ENCODE peak calls at places on chromosomes 5 and 9, in nine cellular contexts. R is adrenal gland, G is sigmoid colon, C is H1, T is heart left ventricle, H is A549, L is IMR-90, V is prostate gland, E is right lobe of liver. Q is an unnamed sample.

GRCh38 chr9:131670247-131670681 is 69.6 kb downstream of the RAPGEF1 start:
- DNase-seq in R (peak), G (peak), C (no peak), T (no peak), H (no peak), L (no peak), V (no peak), E (peak), Q (no peak)

GRCh38 chr9:134552349-134552990 is 89.1 kb upstream of the COL5A1 start:
- DNase-seq in R (no peak), G (peak), C (no peak), T (no peak), H (no peak), L (no peak), V (no peak), E (no peak), Q (no peak)

GRCh38 chr5:151195622-151196021 is 28.3 kb downstream of the CCDC69 start:
- DNase-seq in R (no peak), G (no peak), C (no peak), T (no peak), H (no peak), L (no peak), V (no peak), E (peak), Q (no peak)

GRCh38 chr5:39256472-39256871 is 37.1 kb upstream of the FYB1 start:
- DNase-seq in R (no peak), G (no peak), C (no peak), T (no peak), H (peak), L (peak), V (no peak), E (no peak), Q (no peak)

GRCh38 chr5:35319231-35320002 is 89.1 kb upstream of the PRLR start:
- DNase-seq in R (peak), G (peak), C (no peak), T (peak), H (no peak), L (peak), V (no peak), E (peak), Q (no peak)

GRCh38 chr9:96140401-96141180 is 161.4 kb downstream of the HSD17B3 start:
- DNase-seq in R (no peak), G (peak), C (no peak), T (no peak), H (no peak), L (no peak), V (no peak), E (no peak), Q (no peak)

GRCh38 chr5:164002214-164002613 is 496.8 kb downstream of the MAT2B start:
- DNase-seq in R (no peak), G (no peak), C (no peak), T (no peak), H (no peak), L (no peak), V (no peak), E (no peak), Q (no peak)

GRCh38 chr5:149217096-149217801 is 54.4 kb upstream of the AFAP1L1 start:
- DNase-seq in R (no peak), G (no peak), C (no peak), T (peak), H (no peak), L (no peak), V (no peak), E (peak), Q (no peak)

GRCh38 chr5:124289122-124289521 is 457.3 kb downstream of the ZNF608 start:
- DNase-seq in R (peak), G (no peak), C (no peak), T (peak), H (no peak), L (no peak), V (peak), E (no peak), Q (no peak)

GRCh38 chr5:132813599-132814440 is 718 bp downstream of the SOWAHA start:
- DNase-seq in R (no peak), G (peak), C (peak), T (peak), H (peak), L (no peak), V (no peak), E (no peak), Q (no peak)
- TF ChIP-seq POLR2A in R (no peak), G (no peak), C (no peak), T (no peak), H (no peak), L (no peak), V (no peak), E (no peak), Q (no peak)

DNA sequence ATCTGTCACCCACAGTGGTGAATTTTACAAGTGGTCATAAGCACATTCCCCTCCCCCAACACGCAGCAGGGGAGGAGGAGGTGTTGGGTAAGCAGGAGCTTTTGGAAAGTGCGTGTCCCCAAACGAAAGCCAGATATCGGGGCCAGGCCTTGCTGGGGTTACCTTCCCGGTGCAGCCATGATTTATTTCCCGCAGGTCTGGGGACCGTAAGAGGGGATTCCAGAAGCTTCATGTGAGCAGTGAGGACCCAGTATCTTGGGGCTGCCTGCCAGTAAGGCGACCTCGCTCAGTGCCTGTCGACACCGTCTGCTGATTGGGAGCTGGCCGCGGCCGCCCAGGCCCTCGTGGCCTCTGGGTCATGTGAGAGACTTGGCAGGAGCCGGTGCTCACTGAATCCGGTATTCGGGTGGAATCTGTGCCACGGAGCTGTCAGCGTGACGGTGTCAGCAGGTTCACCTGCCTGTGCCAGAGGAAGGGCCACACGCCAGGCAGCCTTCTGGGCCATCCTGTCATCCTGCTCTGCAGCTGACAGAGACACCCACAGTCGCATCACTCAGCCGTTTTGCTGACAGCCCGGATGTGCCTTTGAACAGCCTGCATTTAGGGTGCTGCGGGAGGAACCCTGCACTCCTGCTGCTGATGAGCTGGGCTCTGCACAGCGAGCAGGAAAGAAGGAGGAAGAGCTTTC is 37.3 kb downstream of the SEC61B start:
- DNase-seq in R (peak), G (peak), C (peak), T (peak), H (no peak), L (no peak), V (peak), E (peak), Q (peak)
- TF ChIP-seq POLR2A in R (peak), G (no peak), C (no peak), T (peak), H (no peak), L (no peak), V (peak), E (peak), Q (peak)

GRCh38 chr9:126859111-126859510 is 1.3 kb upstream of the ZBTB34 start:
- DNase-seq in R (no peak), G (no peak), C (no peak), T (no peak), H (no peak), L (no peak), V (no peak), E (no peak), Q (no peak)

GRCh38 chr9:126860757-126861466 is 473 bp downstream of the ZBTB34 start:
- DNase-seq in R (peak), G (no peak), C (peak), T (peak), H (no peak), L (no peak), V (no peak), E (peak), Q (no peak)

GRCh38 chr9:126861707-126862460 is 1.4 kb downstream of the ZBTB34 start:
- DNase-seq in R (no peak), G (no peak), C (no peak), T (no peak), H (no peak), L (peak), V (no peak), E (no peak), Q (no peak)

GRCh38 chr9:126862461-126862830 is 2.0 kb downstream of the ZBTB34 start:
- DNase-seq in R (peak), G (no peak), C (no peak), T (no peak), H (no peak), L (no peak), V (no peak), E (no peak), Q (no peak)

DNA sequence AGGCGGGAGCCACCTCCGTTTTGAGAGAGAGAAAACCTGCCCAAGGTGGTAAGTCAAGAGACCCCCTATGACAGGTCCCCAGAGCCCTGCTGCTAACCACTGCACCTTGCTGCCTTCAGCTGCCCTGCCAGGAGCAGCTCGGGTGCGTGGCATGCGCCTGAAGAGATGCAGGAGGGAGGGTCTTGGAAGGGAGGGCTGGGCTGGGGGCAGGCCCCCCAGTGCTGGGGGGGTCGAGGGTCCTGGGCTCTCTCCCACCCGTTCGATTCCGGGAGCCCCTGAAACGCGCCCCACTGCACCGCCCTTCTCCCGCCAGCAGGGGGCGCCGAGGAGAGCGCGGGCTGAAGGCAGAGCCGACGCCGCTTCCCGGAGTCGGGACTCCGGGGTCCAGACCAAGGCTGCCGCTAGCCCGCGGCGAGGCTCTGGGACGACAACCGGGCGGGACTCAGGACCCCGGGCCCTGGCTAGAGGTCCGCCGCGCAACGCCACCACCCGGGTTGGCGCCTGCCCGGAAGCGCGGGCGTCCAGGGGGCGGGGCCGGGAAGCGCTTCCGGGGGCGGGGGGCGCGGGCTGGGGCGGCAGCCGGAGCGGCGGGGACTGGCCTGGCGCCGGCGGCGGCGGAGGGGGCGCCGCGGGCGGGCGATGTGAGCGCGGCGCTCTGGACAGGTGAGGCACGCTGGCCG is at the start of gene ZBTB34:
- DNase-seq in R (peak), G (peak), C (peak), T (peak), H (peak), L (peak), V (peak), E (peak), Q (no peak)
- TF ChIP-seq POLR2A in R (no peak), G (no peak), C (no peak), T (peak), H (peak), L (peak), V (no peak), E (peak), Q (no peak)

DNA sequence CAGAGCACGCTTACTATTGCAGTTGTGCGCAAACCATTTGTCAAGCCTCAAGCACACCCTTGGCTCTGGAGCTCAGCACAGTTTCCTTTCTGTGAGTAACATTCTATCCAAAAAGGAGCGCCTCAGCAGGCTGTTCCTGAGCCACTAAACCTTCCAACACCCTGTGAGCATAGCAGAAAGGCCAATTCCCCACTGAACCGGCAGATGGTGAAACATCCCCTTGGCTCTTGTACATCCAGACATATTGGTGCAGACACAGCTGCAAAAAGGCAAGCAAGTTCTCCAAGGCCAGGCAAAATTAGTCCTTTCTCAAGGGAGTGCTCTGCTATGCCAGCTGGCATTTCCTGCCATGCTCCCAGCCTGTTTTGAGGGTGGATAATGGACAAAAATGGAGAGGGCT is 44.1 kb upstream of the CEMIP2 start:
- DNase-seq in R (no peak), G (no peak), C (no peak), T (no peak), H (no peak), L (peak), V (no peak), E (no peak), Q (no peak)
- TF ChIP-seq POLR2A in R (no peak), G (no peak), C (no peak), T (no peak), H (no peak), L (no peak), V (no peak), E (no peak), Q (no peak)

DNA sequence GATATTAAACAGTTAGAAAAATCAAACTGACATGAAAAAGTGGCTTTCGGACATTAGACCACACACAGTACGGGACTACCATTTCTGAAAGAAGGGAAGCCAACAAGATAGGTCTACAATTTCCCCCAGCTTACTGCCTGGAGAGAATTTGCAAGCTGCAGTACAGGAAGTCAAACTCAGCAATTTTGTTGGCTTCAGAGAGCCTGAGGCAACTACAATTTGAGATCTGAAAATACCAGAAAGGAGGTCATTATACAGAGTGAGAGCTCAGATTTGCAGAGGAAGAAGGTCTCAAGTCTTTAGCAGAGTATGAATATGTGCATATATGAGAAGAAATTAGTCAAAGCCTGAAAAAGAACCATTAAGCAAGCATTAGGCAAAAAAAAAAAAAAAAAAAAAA is 83.0 kb downstream of the OXCT1 start:
- DNase-seq in R (no peak), G (no peak), C (no peak), T (no peak), H (no peak), L (peak), V (no peak), E (no peak), Q (no peak)
- TF ChIP-seq POLR2A in R (no peak), G (no peak), C (no peak), T (no peak), H (no peak), L (no peak), V (no peak), E (no peak), Q (no peak)

GRCh38 chr5:129960831-129961230 is 56.6 kb downstream of the CHSY3 start:
- DNase-seq in R (no peak), G (no peak), C (no peak), T (no peak), H (no peak), L (no peak), V (no peak), E (no peak), Q (no peak)

GRCh38 chr5:129966071-129966470 is 61.8 kb downstream of the CHSY3 start:
- DNase-seq in R (no peak), G (no peak), C (no peak), T (no peak), H (no peak), L (no peak), V (no peak), E (no peak), Q (no peak)

GRCh38 chr5:129962506-129962905 is 58.2 kb downstream of the CHSY3 start:
- DNase-seq in R (no peak), G (no peak), C (no peak), T (no peak), H (no peak), L (no peak), V (no peak), E (no peak), Q (no peak)

GRCh38 chr5:129963359-129963758 is 59.1 kb downstream of the CHSY3 start:
- DNase-seq in R (no peak), G (no peak), C (no peak), T (no peak), H (no peak), L (peak), V (no peak), E (no peak), Q (no peak)
- TF ChIP-seq POLR2A in R (no peak), G (no peak), C (no peak), T (no peak), H (no peak), L (no peak), V (no peak), E (no peak), Q (no peak)

GRCh38 chr5:172110921-172111873 is 76.8 kb downstream of the STK10 start:
- DNase-seq in R (peak), G (no peak), C (no peak), T (peak), H (no peak), L (peak), V (no peak), E (no peak), Q (no peak)
- TF ChIP-seq POLR2A in R (no peak), G (no peak), C (no peak), T (no peak), H (no peak), L (no peak), V (no peak), E (no peak), Q (no peak)

DNA sequence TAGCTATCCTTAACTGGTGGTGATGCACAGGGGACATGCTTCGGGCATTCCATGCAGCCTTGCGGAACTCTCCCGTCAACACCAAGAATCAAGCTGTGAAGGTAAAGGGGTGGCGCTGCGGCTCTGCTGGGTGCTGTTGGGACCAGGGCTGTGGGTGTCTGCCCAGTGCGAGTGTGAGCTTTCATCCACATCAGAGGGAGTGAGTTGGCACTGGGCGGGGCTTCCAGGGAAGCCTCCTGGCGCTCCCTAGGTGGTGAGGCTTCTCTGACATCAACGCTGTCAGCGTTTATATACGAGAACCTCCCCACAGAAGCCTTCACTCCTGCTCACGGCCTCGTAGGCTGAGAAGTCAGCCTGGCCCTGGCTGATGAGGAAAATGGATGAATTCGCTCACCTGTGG is 11.7 kb downstream of the ARPC5L start:
- DNase-seq in R (no peak), G (no peak), C (no peak), T (no peak), H (no peak), L (no peak), V (no peak), E (no peak), Q (no peak)
- TF ChIP-seq POLR2A in R (no peak), G (no peak), C (no peak), T (no peak), H (no peak), L (no peak), V (no peak), E (no peak), Q (no peak)

GRCh38 chr5:139711067-139711851 is 63.1 kb downstream of the CXXC5 start:
- DNase-seq in R (no peak), G (no peak), C (peak), T (no peak), H (peak), L (peak), V (no peak), E (no peak), Q (no peak)

GRCh38 chr5:139708877-139709586 is 60.9 kb downstream of the CXXC5 start:
- DNase-seq in R (peak), G (peak), C (no peak), T (peak), H (no peak), L (peak), V (no peak), E (no peak), Q (no peak)

GRCh38 chr5:139709587-139710369 is 61.6 kb downstream of the CXXC5 start:
- DNase-seq in R (no peak), G (no peak), C (peak), T (peak), H (no peak), L (no peak), V (no peak), E (no peak), Q (no peak)

GRCh38 chr5:139711852-139712171 is 63.7 kb downstream of the CXXC5 start:
- DNase-seq in R (no peak), G (peak), C (peak), T (no peak), H (no peak), L (no peak), V (no peak), E (no peak), Q (no peak)

GRCh38 chr5:139710370-139711066 is 62.4 kb downstream of the CXXC5 start:
- DNase-seq in R (peak), G (peak), C (peak), T (peak), H (peak), L (peak), V (no peak), E (no peak), Q (no peak)
- TF ChIP-seq POLR2A in R (no peak), G (no peak), C (no peak), T (no peak), H (no peak), L (no peak), V (no peak), E (no peak), Q (no peak)

GRCh38 chr5:217860-218456 is at the start of the genes CCDC127 and SDHA:
- DNase-seq in R (peak), G (peak), C (peak), T (peak), H (peak), L (peak), V (peak), E (peak), Q (peak)
- TF ChIP-seq POLR2A in R (peak), G (peak), C (peak), T (peak), H (peak), L (peak), V (peak), E (peak), Q (peak)

Q was measured in esophagus muscularis mucosa.